ENCODE peak calls at places on chromosomes 11 and 22, in eight cellular contexts. J is stomach, G is bronchial epithelial cell, B is upper lobe of right lung, Z is sigmoid colon, X is thoracic aorta, F is neural progenitor cell, N is cardiac muscle cell. K is an unnamed sample. For H3K27me3, the result is how much of the 10 kb centered on the place peaks cover.

GRCh38 chr11:35622070-35622469 is 3.8 kb downstream of the FJX1 start:
- DNase-seq in J (no peak), G (peak), B (no peak), Z (no peak), X (no peak), F (peak), N (peak), K (no peak)

GRCh38 chr11:43360361-43361032 is 1.8 kb downstream of the TTC17 start:
- DNase-seq in J (no peak), G (no peak), B (no peak), Z (no peak), X (no peak), F (no peak), N (peak), K (no peak)

GRCh38 chr11:112989198-112989597 is 28.0 kb downstream of the NCAM1 start:
- DNase-seq in J (no peak), G (no peak), B (no peak), Z (no peak), X (no peak), F (no peak), N (no peak), K (no peak)

GRCh38 chr11:88480217-88480616 is 142.7 kb upstream of the CTSC start:
- DNase-seq in J (no peak), G (peak), B (no peak), Z (no peak), X (no peak), F (no peak), N (peak), K (no peak)

GRCh38 chr11:64751136-64751535 is 7.2 kb upstream of the RASGRP2 start:
- DNase-seq in J (no peak), G (no peak), B (peak), Z (peak), X (no peak), F (no peak), N (no peak), K (no peak)

GRCh38 chr11:113189909-113190667 is 124.3 kb upstream of the TTC12 start:
- DNase-seq in J (no peak), G (peak), B (no peak), Z (no peak), X (peak), F (no peak), N (peak), K (peak)

GRCh38 chr11:131373756-131374155 is 3.3 kb downstream of the NTM start:
- DNase-seq in J (no peak), G (no peak), B (no peak), Z (no peak), X (no peak), F (no peak), N (no peak), K (no peak)

GRCh38 chr11:78991681-78992080 is 417.0 kb upstream of the NARS2 start:
- DNase-seq in J (no peak), G (no peak), B (no peak), Z (no peak), X (no peak), F (no peak), N (no peak), K (no peak)

GRCh38 chr11:109972939-109973338 is 120.3 kb upstream of the ZC3H12C start:
- DNase-seq in J (no peak), G (peak), B (no peak), Z (no peak), X (no peak), F (no peak), N (no peak), K (no peak)

GRCh38 chr11:102788334-102789035 is 8.1 kb upstream of the MMP10 start:
- DNase-seq in J (no peak), G (no peak), B (no peak), Z (no peak), X (no peak), F (no peak), N (no peak), K (no peak)

GRCh38 chr11:2589538-2589934 is 110.3 kb downstream of the KCNQ1OT1 start:
- DNase-seq in J (no peak), G (no peak), B (peak), Z (no peak), X (no peak), F (no peak), N (no peak), K (no peak)

GRCh38 chr11:64675417-64676252 is 47.4 kb downstream of the NRXN2 start:
- DNase-seq in J (no peak), G (peak), B (no peak), Z (peak), X (peak), F (no peak), N (peak), K (no peak)

GRCh38 chr11:74546752-74547151 is 45.6 kb upstream of the POLD3 start:
- DNase-seq in J (peak), G (peak), B (no peak), Z (no peak), X (no peak), F (no peak), N (no peak), K (no peak)

GRCh38 chr22:33887173-33887572 is 33.1 kb downstream of the LARGE1 start:
- DNase-seq in J (no peak), G (no peak), B (no peak), Z (no peak), X (no peak), F (no peak), N (no peak), K (no peak)

GRCh38 chr11:117313103-117313502 is 3.0 kb downstream of the BACE1 start:
- DNase-seq in J (no peak), G (no peak), B (no peak), Z (no peak), X (no peak), F (no peak), N (no peak), K (no peak)

GRCh38 chr11:94151903-94152677 is 23.4 kb downstream of the PANX1 start:
- DNase-seq in J (peak), G (peak), B (no peak), Z (no peak), X (peak), F (no peak), N (peak), K (no peak)

GRCh38 chr22:47775191-47775590 is 1012.7 kb downstream of the TBC1D22A start:
- DNase-seq in J (no peak), G (no peak), B (no peak), Z (no peak), X (no peak), F (no peak), N (no peak), K (no peak)

GRCh38 chr22:47775686-47776085 is 1013.2 kb downstream of the TBC1D22A start:
- DNase-seq in J (no peak), G (peak), B (no peak), Z (no peak), X (no peak), F (no peak), N (no peak), K (no peak)

GRCh38 chr22:47777426-47777825 is 1015.0 kb downstream of the TBC1D22A start:
- DNase-seq in J (no peak), G (no peak), B (no peak), Z (no peak), X (no peak), F (no peak), N (no peak), K (no peak)

GRCh38 chr22:47778160-47778658 is 1015.8 kb downstream of the TBC1D22A start:
- DNase-seq in J (no peak), G (no peak), B (no peak), Z (no peak), X (no peak), F (no peak), N (no peak), K (no peak)

GRCh38 chr22:47776329-47776728 is 1013.9 kb downstream of the TBC1D22A start:
- DNase-seq in J (no peak), G (no peak), B (no peak), Z (no peak), X (no peak), F (peak), N (no peak), K (no peak)
- TF ChIP-seq CTCF in J (no peak), G (no peak), B (no peak), Z (no peak), X (no peak), F (peak), N (no peak), K (no peak)

GRCh38 chr11:70073188-70073817 is 4.8 kb upstream of the ANO1 start:
- DNase-seq in J (no peak), G (no peak), B (peak), Z (peak), X (no peak), F (peak), N (peak), K (no peak)

GRCh38 chr11:70073881-70074371 is 4.2 kb upstream of the ANO1 start:
- DNase-seq in J (no peak), G (peak), B (peak), Z (peak), X (no peak), F (no peak), N (peak), K (no peak)

GRCh38 chr11:70072471-70073187 is 5.5 kb upstream of the ANO1 start:
- DNase-seq in J (no peak), G (no peak), B (peak), Z (peak), X (no peak), F (no peak), N (peak), K (no peak)

GRCh38 chr11:70070736-70071135 is 7.4 kb upstream of the ANO1 start:
- DNase-seq in J (peak), G (no peak), B (peak), Z (peak), X (no peak), F (no peak), N (no peak), K (no peak)

DNA sequence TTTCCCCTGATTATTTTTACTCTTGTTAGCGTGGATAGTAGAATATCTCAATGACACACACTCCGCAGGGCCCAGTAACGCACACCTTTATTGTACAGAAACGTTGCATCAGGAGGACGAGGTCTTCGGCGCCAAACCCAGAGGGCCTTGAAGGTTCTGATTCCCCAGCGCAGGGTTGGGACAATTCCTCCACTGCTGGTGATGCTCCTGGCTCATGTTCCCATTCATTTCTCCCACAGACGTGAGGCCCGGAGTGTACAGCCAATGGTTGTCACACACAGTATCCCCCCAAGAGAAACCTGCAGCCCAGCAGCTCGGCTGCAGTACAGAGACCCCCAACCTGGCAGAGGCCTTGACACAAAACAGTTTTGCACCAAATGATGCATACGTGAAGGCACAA is 6.1 kb upstream of the ANO1 start:
- DNase-seq in J (no peak), G (no peak), B (peak), Z (peak), X (no peak), F (no peak), N (no peak), K (no peak)
- H3K27me3 ChIP-seq in J (half or more), G (under half), B (half or more), Z (under half), X (under half), F (half or more), N (half or more), K (under half)

GRCh38 chr11:65890324-65891179 is at the start of gene CCDC85B:
- DNase-seq in J (peak), G (peak), B (peak), Z (peak), X (peak), F (peak), N (peak), K (peak)

GRCh38 chr11:65892661-65893317 is 2.3 kb downstream of the CCDC85B start:
- DNase-seq in J (no peak), G (no peak), B (no peak), Z (no peak), X (no peak), F (no peak), N (no peak), K (peak)

GRCh38 chr11:65888163-65888814 is at the start of gene FIBP:
- DNase-seq in J (peak), G (peak), B (peak), Z (peak), X (peak), F (peak), N (peak), K (peak)

GRCh38 chr11:65894034-65894591 is 3.6 kb downstream of the CCDC85B start:
- DNase-seq in J (no peak), G (no peak), B (no peak), Z (no peak), X (no peak), F (no peak), N (no peak), K (no peak)

GRCh38 chr11:65891180-65892136 is 985 bp downstream of the CCDC85B start:
- DNase-seq in J (no peak), G (no peak), B (no peak), Z (peak), X (no peak), F (peak), N (peak), K (peak)
- TF ChIP-seq CTCF in J (no peak), G (peak), B (peak), Z (no peak), X (no peak), F (peak), N (peak), K (no peak)

GRCh38 chr22:22770881-22771280 is 116.7 kb upstream of the IGLL5 start:
- DNase-seq in J (no peak), G (no peak), B (no peak), Z (no peak), X (no peak), F (no peak), N (no peak), K (no peak)
- H3K27me3 ChIP-seq in J (under half), G (under half), B (under half), Z (under half), X (under half), F (half or more), N (under half), K (under half)

GRCh38 chr22:40654522-40655167 is 18.1 kb upstream of the MRTFA start:
- DNase-seq in J (peak), G (peak), B (no peak), Z (peak), X (no peak), F (no peak), N (peak), K (peak)
- TF ChIP-seq CTCF in J (no peak), G (peak), B (peak), Z (no peak), X (peak), F (peak), N (no peak), K (no peak)

DNA sequence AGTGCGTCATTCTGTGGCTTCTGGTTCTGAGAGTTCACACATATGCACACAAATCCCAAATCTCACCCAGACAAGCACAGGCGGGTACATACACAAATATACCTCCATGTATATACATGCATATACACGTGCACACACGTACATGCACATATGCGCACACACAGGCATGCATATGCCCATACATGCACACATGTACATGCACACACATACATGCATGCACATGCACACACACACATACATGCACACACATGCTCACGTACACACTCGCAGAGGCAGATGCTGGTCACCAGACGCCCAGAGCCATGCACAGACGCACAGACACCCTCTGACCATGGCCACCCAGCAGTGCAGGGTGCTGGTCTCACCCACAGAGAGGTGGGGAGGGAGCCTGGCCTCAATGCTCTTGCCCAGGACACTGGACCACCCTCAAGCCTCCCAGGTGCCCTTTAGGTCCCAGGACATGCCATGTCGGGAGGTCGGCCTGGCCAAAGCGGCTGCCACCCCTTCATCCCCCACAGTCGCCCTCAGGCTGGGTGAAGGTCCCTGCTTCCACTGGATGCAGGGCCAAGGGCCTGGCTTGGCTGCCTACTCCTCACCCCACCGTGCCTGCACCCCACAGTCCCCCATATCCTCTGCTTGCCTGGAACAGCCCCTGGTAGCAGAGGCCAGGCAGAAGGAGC is 9.5 kb downstream of the DUSP8 start:
- DNase-seq in J (no peak), G (no peak), B (peak), Z (no peak), X (no peak), F (no peak), N (no peak), K (no peak)
- H3K27me3 ChIP-seq in J (under half), G (under half), B (under half), Z (under half), X (under half), F (under half), N (half or more), K (under half)

K was measured in ovary.